ENCODE peak calls at places on chromosomes 7 and 10, in seven cellular contexts. D is stimulated activated CD8-positive, alpha-beta memory T cell treated with anti-CD3 and anti-CD28 coated beads, Interleukin-4, amount 100 ng/mL, for 1 hour; G is activated CD4-positive, alpha-beta T cell treated with anti-CD3 and anti-CD28 coated beads, Interleukin-2, amount 50 U/mL, for 48 hours; I is iris pigment epithelial cell; B is amygdala; S is M059J; V is kidney. M is an unnamed sample.
A peak's percentile ranks its signal among the peaks of the same experiment; 100 is the strongest.

GRCh38 chr7:144632724-144633123 is 203.1 kb downstream of the TPK1 start:
- DNase-seq in S (no peak), B (no peak), D (no peak), V (no peak), G (no peak), I (no peak), M (no peak)

GRCh38 chr10:46514899-46515298 is 41.6 kb downstream of the GPRIN2 start:
- DNase-seq in G (no peak), B (no peak), D (no peak), V (no peak), I (no peak), S (no peak), M (no peak)

GRCh38 chr10:55091691-55092328 is 290.8 kb upstream of the PCDH15 start:
- DNase-seq in B (no peak), D (no peak), S (no peak), V (no peak), I (peak; percentile 4), G (no peak), M (peak; percentile 32)

GRCh38 chr10:17029581-17030271 is 99.9 kb downstream of the CUBN start:
- DNase-seq in S (peak; percentile 80), V (peak; percentile 81), B (peak; percentile 22), D (peak; percentile 35), G (peak; percentile 84), I (peak; percentile 91), M (peak; percentile 75)

GRCh38 chr10:112755446-112756117 is 194.5 kb upstream of the TCF7L2 start:
- DNase-seq in D (no peak), S (no peak), V (no peak), I (peak; percentile 45), B (peak; percentile 39), G (no peak), M (peak; percentile 16)

GRCh38 chr7:139994356-139994755 is 68.4 kb downstream of the PARP12 start:
- DNase-seq in G (no peak), B (no peak), I (no peak), V (no peak), S (no peak), D (no peak), M (no peak)

GRCh38 chr10:119826777-119827176 is 45.9 kb downstream of the MCMBP start:
- DNase-seq in S (peak; percentile 8), V (no peak), B (no peak), D (no peak), G (no peak), I (peak; percentile 63), M (peak; percentile 20)

GRCh38 chr10:101062231-101063161 is 707 bp downstream of the KAZALD1 start:
- DNase-seq in D (no peak), B (no peak), G (peak; percentile 61), S (no peak), I (peak; percentile 50), V (peak; percentile 84), M (peak; percentile 77)

GRCh38 chr10:77355844-77356243 is 281.8 kb downstream of the KCNMA1 start:
- DNase-seq in I (peak; percentile 84), V (no peak), S (peak; percentile 89), B (no peak), D (no peak), G (no peak), M (no peak)

GRCh38 chr7:151592868-151593486 is 73.3 kb upstream of the RHEB start:
- DNase-seq in G (no peak), B (no peak), S (peak; percentile 97), I (peak; percentile 96), D (no peak), V (no peak), M (peak; percentile 87)

GRCh38 chr7:11237742-11238141 is 264.1 kb downstream of the PHF14 start:
- DNase-seq in V (no peak), B (no peak), D (no peak), S (peak; percentile 25), I (no peak), G (no peak), M (no peak)

GRCh38 chr7:70744414-70744942 is 387.5 kb upstream of the GALNT17 start:
- DNase-seq in V (no peak), S (no peak), G (no peak), I (no peak), D (no peak), B (no peak), M (no peak)

GRCh38 chr10:18282094-18282493 is 141.9 kb downstream of the CACNB2 start:
- DNase-seq in G (no peak), S (no peak), V (no peak), D (no peak), B (no peak), I (no peak), M (no peak)

GRCh38 chr7:4001742-4002141 is 680.4 kb upstream of the FOXK1 start:
- DNase-seq in G (no peak), S (no peak), V (no peak), I (no peak), B (no peak), D (no peak), M (no peak)

GRCh38 chr10:91340613-91341362 is 69.4 kb upstream of the HECTD2 start:
- DNase-seq in G (no peak), B (peak; percentile 10), I (peak; percentile 88), S (peak; percentile 96), D (no peak), V (no peak), M (peak; percentile 81)

GRCh38 chr7:156147104-156147503 is 334.8 kb upstream of the SHH start:
- DNase-seq in B (no peak), S (no peak), D (no peak), G (no peak), I (no peak), V (no peak), M (no peak)

GRCh38 chr7:108451296-108451848 is 4.9 kb downstream of the NRCAM start:
- DNase-seq in G (no peak), V (no peak), B (no peak), S (no peak), I (no peak), D (no peak), M (no peak)

GRCh38 chr7:891291-891690 is 14.9 kb downstream of the GET4 start:
- DNase-seq in S (no peak), I (no peak), G (no peak), D (no peak), B (no peak), V (peak; percentile 60), M (no peak)

GRCh38 chr10:103839513-103839864 is 15.9 kb downstream of the SH3PXD2A start:
- DNase-seq in D (no peak), I (no peak), S (no peak), B (no peak), G (no peak), V (no peak), M (no peak)

GRCh38 chr10:130933008-130933390 is 378.5 kb downstream of the TCERG1L start:
- DNase-seq in S (no peak), G (no peak), I (no peak), B (no peak), D (no peak), V (no peak), M (no peak)

GRCh38 chr7:23687011-23687410 is 7.0 kb downstream of the FAM221A start:
- DNase-seq in I (peak; percentile 24), D (no peak), B (no peak), S (peak; percentile 7), V (no peak), G (no peak), M (no peak)

GRCh38 chr10:88165849-88166271 is 302.4 kb downstream of the PTEN start:
- DNase-seq in B (no peak), V (no peak), S (peak; percentile 72), D (no peak), G (no peak), I (peak; percentile 62), M (peak; percentile 84)

GRCh38 chr10:112379635-112380296 is 5.8 kb downstream of the ACSL5 start:
- DNase-seq in D (no peak), V (no peak), B (no peak), S (peak; percentile 95), G (no peak), I (no peak), M (no peak)

GRCh38 chr7:26964409-26964808 is 100.0 kb upstream of the SKAP2 start:
- DNase-seq in V (no peak), I (no peak), B (no peak), G (no peak), S (no peak), D (no peak), M (no peak)

GRCh38 chr7:115097175-115097671 is 175.3 kb downstream of the MDFIC start:
- DNase-seq in G (no peak), I (peak; percentile 83), V (no peak), D (no peak), B (no peak), S (peak; percentile 50), M (peak; percentile 85)

GRCh38 chr10:13612654-13613373 is 26.0 kb downstream of the PRPF18 start:
- DNase-seq in B (no peak), G (no peak), I (no peak), S (no peak), D (no peak), V (no peak), M (no peak)

GRCh38 chr10:49552277-49552676 is 13.4 kb upstream of the ERCC6 start:
- DNase-seq in D (no peak), B (no peak), S (peak; percentile 95), I (peak; percentile 86), V (no peak), G (no peak), M (peak; percentile 69)

GRCh38 chr7:14806886-14807285 is 95.7 kb downstream of the DGKB start:
- DNase-seq in V (no peak), G (no peak), B (no peak), D (no peak), I (peak; percentile 4), S (peak; percentile 22), M (peak; percentile 21)

GRCh38 chr10:24706479-24707118 is 17.1 kb downstream of the ARHGAP21 start:
- DNase-seq in G (peak; percentile 32), S (peak; percentile 71), V (no peak), D (no peak), I (peak; percentile 99), B (peak; percentile 24), M (peak; percentile 83)

GRCh38 chr7:89091550-89091949 is 296.0 kb upstream of the TEX47 start:
- DNase-seq in V (no peak), G (no peak), S (no peak), B (no peak), I (no peak), D (no peak), M (no peak)

GRCh38 chr10:44347609-44348400 is 37.1 kb downstream of the CXCL12 start:
- DNase-seq in S (no peak), G (no peak), I (no peak), V (no peak), B (no peak), D (no peak), M (no peak)

GRCh38 chr7:69967152-69967591 is 368.9 kb downstream of the AUTS2 start:
- DNase-seq in V (peak; percentile 29), B (no peak), I (no peak), S (peak; percentile 20), G (no peak), D (no peak), M (peak; percentile 71)